ENCODE peak calls at places on chromosome 13, in four cellular contexts. K, O, C and D are unnamed samples.

GRCh38 chr13:102580552-102581169 is 16.1 kb upstream of the TPP2 start:
- DNase-seq in K (peak; percentile 84), O (no peak), C (no peak), D (no peak)

GRCh38 chr13:100734194-100734720 is 59.7 kb upstream of the TMTC4 start:
- DNase-seq in K (no peak), O (no peak), C (no peak), D (no peak)

GRCh38 chr13:97141564-97142005 is 80.5 kb upstream of the MBNL2 start:
- DNase-seq in K (peak; percentile 90), O (no peak), C (no peak), D (peak; percentile 45)

GRCh38 chr13:92900455-92900854 is 326.2 kb upstream of the GPC6 start:
- DNase-seq in K (no peak), O (no peak), C (no peak), D (no peak)

GRCh38 chr13:59133903-59134302 is 1029.8 kb downstream of the DIAPH3 start:
- DNase-seq in K (no peak), O (no peak), C (no peak), D (no peak)

GRCh38 chr13:96967248-96967745 is 27.0 kb downstream of the OXGR1 start:
- DNase-seq in K (no peak), O (no peak), C (no peak), D (no peak)

GRCh38 chr13:72403396-72404010 is 323.9 kb downstream of the MZT1 start:
- DNase-seq in K (no peak), O (no peak), C (no peak), D (no peak)

GRCh38 chr13:70310720-70311119 is 202.5 kb upstream of the KLHL1 start:
- DNase-seq in K (no peak), O (no peak), C (no peak), D (no peak)

GRCh38 chr13:67278230-67278629 is 48.1 kb upstream of the PCDH9 start:
- DNase-seq in K (peak; percentile 97), O (no peak), C (no peak), D (no peak)

GRCh38 chr13:32113564-32113963 is 82.0 kb downstream of the FRY start:
- DNase-seq in K (no peak), O (no peak), C (no peak), D (no peak)

GRCh38 chr13:93721483-93721882 is 494.9 kb downstream of the GPC6 start:
- DNase-seq in K (no peak), O (no peak), C (no peak), D (no peak)

GRCh38 chr13:48319458-48320395 is 16.2 kb downstream of the RB1 start:
- DNase-seq in K (no peak), O (no peak), C (no peak), D (no peak)

GRCh38 chr13:42880241-42880640 is 98.9 kb downstream of the FAM216B start:
- DNase-seq in K (peak; percentile 30), O (peak; percentile 40), C (no peak), D (no peak)

GRCh38 chr13:98873377-98874028 is 104.4 kb downstream of the DOCK9 start:
- DNase-seq in K (no peak), O (no peak), C (no peak), D (no peak)

GRCh38 chr13:98071316-98071715 is 71.6 kb upstream of the FARP1 start:
- DNase-seq in K (no peak), O (no peak), C (no peak), D (no peak)

GRCh38 chr13:45799451-45799850 is 52.1 kb downstream of the SIAH3 start:
- DNase-seq in K (no peak), O (no peak), C (no peak), D (no peak)

GRCh38 chr13:92137519-92137918 is 739.1 kb downstream of the GPC5 start:
- DNase-seq in K (peak; percentile 3), O (no peak), C (no peak), D (no peak)

GRCh38 chr13:29758591-29759114 is 91.8 kb downstream of the UBL3 start:
- DNase-seq in K (no peak), O (no peak), C (peak; percentile 97), D (no peak)

GRCh38 chr13:40682449-40683240 is 16.2 kb upstream of the FOXO1 start:
- DNase-seq in K (peak; percentile 49), O (no peak), C (no peak), D (no peak)

GRCh38 chr13:73075546-73075945 is 16.7 kb downstream of the KLF5 start:
- DNase-seq in K (no peak), O (no peak), C (no peak), D (no peak)

GRCh38 chr13:95643814-95644598 is 500 bp downstream of the DZIP1 start:
- DNase-seq in K (peak; percentile 31), O (peak; percentile 51), C (no peak), D (no peak)

GRCh38 chr13:76754414-76754813 is 131.8 kb downstream of the KCTD12 start:
- DNase-seq in K (peak; percentile 30), O (no peak), C (no peak), D (no peak)

DNA sequence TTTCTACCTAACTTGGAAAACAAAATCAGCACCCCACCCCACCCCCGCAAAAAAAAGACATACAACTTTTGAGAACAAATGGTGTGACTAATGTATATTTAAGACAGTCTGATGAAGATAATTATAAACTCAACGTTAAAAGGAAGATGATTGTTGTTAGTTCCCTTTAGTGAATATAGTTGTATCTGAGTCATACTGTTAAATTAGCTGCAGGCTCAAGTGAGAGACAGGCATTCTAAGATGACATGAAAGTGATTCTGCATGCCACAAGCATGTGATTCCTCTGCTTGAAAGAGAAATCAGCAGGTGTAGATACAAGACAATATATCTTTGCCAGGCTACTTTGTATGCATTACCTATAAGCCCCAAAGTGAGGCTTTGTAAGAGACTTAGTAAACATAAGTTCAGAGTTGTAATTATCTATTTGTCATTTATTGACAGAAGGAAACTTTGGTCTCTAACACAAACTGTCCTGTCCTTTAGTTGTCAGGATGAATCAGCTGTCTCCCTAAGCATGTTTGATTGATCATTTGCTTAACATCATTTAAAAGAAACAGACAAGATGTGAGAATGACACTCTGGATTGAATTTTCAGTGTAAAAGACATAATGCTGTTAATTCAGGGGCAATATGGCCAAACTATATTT is 319.4 kb upstream of the HTR2A start:
- DNase-seq in K (peak; percentile 81), O (no peak), C (no peak), D (peak; percentile 12)
- H3K4me3 ChIP-seq in K (no peak overlapping the region), O (no peak overlapping the region), C (no peak overlapping the region), D (no peak overlapping the region)

DNA sequence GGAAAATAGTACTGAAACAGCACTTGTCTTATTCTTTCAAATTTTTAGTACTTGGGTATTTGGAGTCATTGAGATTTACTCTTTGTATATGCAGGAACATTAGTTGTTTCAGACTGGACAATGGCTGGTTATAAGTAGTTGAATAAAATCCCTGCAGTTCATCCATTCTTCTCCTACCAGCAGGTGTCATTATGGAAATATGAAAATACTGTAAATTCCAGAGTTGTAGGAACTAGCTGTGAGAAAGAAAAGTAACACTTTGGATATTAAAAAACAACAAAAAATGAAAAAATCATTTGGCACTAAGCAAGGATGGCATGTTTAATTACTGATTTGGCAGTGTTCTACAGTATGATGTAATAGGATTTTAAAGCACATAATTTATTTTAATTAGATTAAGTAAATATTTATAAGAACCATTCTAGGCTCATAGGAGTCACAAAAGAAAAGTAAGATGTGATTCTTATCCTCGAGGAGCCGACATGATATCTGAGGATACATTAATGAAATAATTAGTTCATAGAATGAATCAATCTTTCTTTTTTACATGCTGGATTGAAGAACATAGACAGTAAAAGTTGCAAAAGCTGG is 155.3 kb downstream of the KCNRG start:
- DNase-seq in K (peak; percentile 42), O (no peak), C (no peak), D (no peak)
- TF ChIP-seq CTCF in K (peak; percentile 37), O (no peak), C (no peak), D (peak; percentile 28)

GRCh38 chr13:44277459-44277858 is 96.2 kb upstream of the SERP2 start:
- DNase-seq in K (no peak), O (no peak), C (no peak), D (no peak)
- H3K4me3 ChIP-seq in K (no peak overlapping the region), O (no peak overlapping the region), C (no peak overlapping the region), D (no peak overlapping the region)

GRCh38 chr13:37288057-37288720 is 182.7 kb upstream of the CSNK1A1L start:
- DNase-seq in K (no peak), O (no peak), C (no peak), D (no peak)
- TF ChIP-seq CTCF in K (no peak), O (no peak), C (no peak), D (no peak)

GRCh38 chr13:78595458-78595818 is 7.9 kb downstream of the POU4F1 start:
- DNase-seq in K (no peak), O (no peak), C (no peak), D (no peak)
- H3K4me3 ChIP-seq in K (no peak overlapping the region), O (no peak overlapping the region), C (peak overlapping the region; percentile 49), D (no peak overlapping the region)

DNA sequence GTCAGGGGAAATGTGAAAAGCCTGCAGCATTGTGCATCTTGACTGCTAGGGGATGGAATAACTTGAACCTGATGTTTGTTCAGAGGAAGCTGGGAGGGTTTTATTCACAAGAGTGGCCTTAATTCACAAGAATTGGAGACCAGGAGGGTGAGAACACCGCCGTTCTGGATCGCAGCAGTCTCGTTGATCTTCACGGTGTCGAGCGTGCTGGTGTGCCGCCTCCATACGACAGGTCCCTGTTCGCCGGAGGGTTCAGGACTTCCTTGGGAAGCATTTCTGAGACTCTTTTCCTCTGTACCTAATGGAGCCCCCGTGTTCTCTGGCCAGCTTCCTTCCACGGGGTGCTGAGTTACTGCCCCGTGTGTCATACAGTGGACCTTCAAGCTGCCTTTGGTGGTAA is 66.9 kb downstream of the ARHGEF7 start:
- DNase-seq in K (no peak), O (no peak), C (no peak), D (no peak)
- TF ChIP-seq CTCF in K (no peak), O (no peak), C (no peak), D (no peak)

GRCh38 chr13:30904043-30904442 is 2.0 kb upstream of the MEDAG start:
- DNase-seq in K (peak; percentile 73), O (no peak), C (no peak), D (no peak)

GRCh38 chr13:30907167-30907761 is 1.2 kb downstream of the MEDAG start:
- DNase-seq in K (peak; percentile 61), O (peak; percentile 28), C (no peak), D (no peak)

GRCh38 chr13:30906411-30906990 is 430 bp downstream of the MEDAG start:
- DNase-seq in K (no peak), O (peak; percentile 36), C (no peak), D (no peak)

GRCh38 chr13:30908416-30908980 is 2.4 kb downstream of the MEDAG start:
- DNase-seq in K (peak; percentile 72), O (peak; percentile 70), C (no peak), D (no peak)

GRCh38 chr13:30905932-30906383 is at the start of gene MEDAG:
- DNase-seq in K (peak; percentile 95), O (peak; percentile 75), C (no peak), D (no peak)
- H3K4me3 ChIP-seq in K (peak within 1 kb of the TSS; percentile 53), O (peak within 1 kb of the TSS; percentile 39), C (no peak within 1 kb of the TSS), D (peak within 1 kb of the TSS; percentile 23)